ENCODE peak calls at places on chromosomes 11 and 22, in five cellular contexts. One of them, this sample, is unnamed.
A peak's percentile ranks its signal among the peaks of the same experiment; 100 is the strongest.

GRCh38 chr11:116865696-116866095 is 28.3 kb upstream of the APOA1 start:
- DNase-seq in IMR-90: peak; percentile 37
- DNase-seq in mesenchymal stem cell: peak; percentile 40
- DNase-seq in HepG2: no peak
- DNase-seq in neural progenitor cell: no peak
- DNase-seq in this sample: no peak

GRCh38 chr22:38707346-38707745 is 1.6 kb downstream of the GTPBP1 start:
- DNase-seq in IMR-90: peak; percentile 73
- DNase-seq in mesenchymal stem cell: peak; percentile 69
- DNase-seq in HepG2: peak; percentile 80
- DNase-seq in neural progenitor cell: no peak
- DNase-seq in this sample: no peak

GRCh38 chr11:100473390-100473740 is 213.7 kb upstream of the ARHGAP42 start:
- DNase-seq in IMR-90: no peak
- DNase-seq in mesenchymal stem cell: no peak
- DNase-seq in HepG2: no peak
- DNase-seq in neural progenitor cell: no peak
- DNase-seq in this sample: no peak

GRCh38 chr22:21450320-21450831 is 16.8 kb upstream of the TMEM191C start:
- DNase-seq in IMR-90: no peak
- DNase-seq in mesenchymal stem cell: no peak
- DNase-seq in HepG2: no peak
- DNase-seq in neural progenitor cell: peak; percentile 41
- DNase-seq in this sample: no peak

GRCh38 chr11:64970731-64971151 is 1.2 kb downstream of the MAJIN start:
- DNase-seq in IMR-90: no peak
- DNase-seq in mesenchymal stem cell: no peak
- DNase-seq in HepG2: no peak
- DNase-seq in neural progenitor cell: no peak
- DNase-seq in this sample: no peak

GRCh38 chr11:121914508-121914907 is 201.5 kb downstream of the BLID start:
- DNase-seq in IMR-90: no peak
- DNase-seq in mesenchymal stem cell: no peak
- DNase-seq in HepG2: no peak
- DNase-seq in neural progenitor cell: no peak
- DNase-seq in this sample: no peak

GRCh38 chr11:107928767-107929507 is 689 bp downstream of the RAB39A start:
- DNase-seq in IMR-90: no peak
- DNase-seq in mesenchymal stem cell: no peak
- DNase-seq in HepG2: no peak
- DNase-seq in neural progenitor cell: peak; percentile 71
- DNase-seq in this sample: no peak

GRCh38 chr11:71311176-71311925 is 59.0 kb upstream of the SHANK2 start:
- DNase-seq in IMR-90: no peak
- DNase-seq in mesenchymal stem cell: no peak
- DNase-seq in HepG2: no peak
- DNase-seq in neural progenitor cell: no peak
- DNase-seq in this sample: no peak

GRCh38 chr11:21511835-21512440 is 680.9 kb upstream of the ANO5 start:
- DNase-seq in IMR-90: no peak
- DNase-seq in mesenchymal stem cell: peak; percentile 5
- DNase-seq in HepG2: peak; percentile 48
- DNase-seq in neural progenitor cell: peak; percentile 87
- DNase-seq in this sample: peak; percentile 65

GRCh38 chr22:32546480-32546879 is 71.9 kb downstream of the FBXO7 start:
- DNase-seq in IMR-90: no peak
- DNase-seq in mesenchymal stem cell: no peak
- DNase-seq in HepG2: no peak
- DNase-seq in neural progenitor cell: no peak
- DNase-seq in this sample: no peak
- H3K27ac ChIP-seq in IMR-90: peak overlapping the region; percentile 2
- H3K27ac ChIP-seq in mesenchymal stem cell: no peak overlapping the region
- H3K27ac ChIP-seq in HepG2: no peak overlapping the region
- H3K27ac ChIP-seq in neural progenitor cell: no peak overlapping the region
- H3K27ac ChIP-seq in this sample: no peak overlapping the region

GRCh38 chr22:37544955-37545702 is 15.2 kb upstream of the CDC42EP1 start:
- DNase-seq in IMR-90: peak; percentile 58
- DNase-seq in mesenchymal stem cell: peak; percentile 84
- DNase-seq in HepG2: peak; percentile 81
- DNase-seq in neural progenitor cell: peak; percentile 83
- DNase-seq in this sample: peak; percentile 34
- H3K9ac ChIP-seq in IMR-90: peak overlapping the region; percentile 75
- H3K9ac ChIP-seq in mesenchymal stem cell: peak overlapping the region; percentile 78
- H3K9ac ChIP-seq in HepG2: peak overlapping the region; percentile 62
- H3K9ac ChIP-seq in neural progenitor cell: no peak overlapping the region
- H3K9ac ChIP-seq in this sample: no peak overlapping the region

GRCh38 chr11:66600219-66600923 is 7.4 kb downstream of the CCS start:
- DNase-seq in IMR-90: peak; percentile 36
- DNase-seq in mesenchymal stem cell: no peak
- DNase-seq in HepG2: no peak
- DNase-seq in neural progenitor cell: no peak
- DNase-seq in this sample: no peak
- H3K27ac ChIP-seq in IMR-90: no peak overlapping the region
- H3K27ac ChIP-seq in mesenchymal stem cell: peak overlapping the region; percentile 43
- H3K27ac ChIP-seq in HepG2: no peak overlapping the region
- H3K27ac ChIP-seq in neural progenitor cell: no peak overlapping the region
- H3K27ac ChIP-seq in this sample: no peak overlapping the region

GRCh38 chr11:16114451-16114850 is 241.9 kb downstream of the SOX6 start:
- DNase-seq in IMR-90: no peak
- DNase-seq in mesenchymal stem cell: no peak
- DNase-seq in HepG2: no peak
- DNase-seq in neural progenitor cell: no peak
- DNase-seq in this sample: no peak

GRCh38 chr11:16114978-16115871 is 241.1 kb downstream of the SOX6 start:
- DNase-seq in IMR-90: no peak
- DNase-seq in mesenchymal stem cell: no peak
- DNase-seq in HepG2: peak; percentile 80
- DNase-seq in neural progenitor cell: no peak
- DNase-seq in this sample: no peak

GRCh38 chr11:16110862-16111261 is 245.5 kb downstream of the SOX6 start:
- DNase-seq in IMR-90: peak; percentile 17
- DNase-seq in mesenchymal stem cell: no peak
- DNase-seq in HepG2: no peak
- DNase-seq in neural progenitor cell: peak; percentile 25
- DNase-seq in this sample: no peak

GRCh38 chr11:16111690-16112089 is 244.7 kb downstream of the SOX6 start:
- DNase-seq in IMR-90: no peak
- DNase-seq in mesenchymal stem cell: no peak
- DNase-seq in HepG2: no peak
- DNase-seq in neural progenitor cell: peak; percentile 30
- DNase-seq in this sample: no peak
- H3K9ac ChIP-seq in IMR-90: no peak overlapping the region
- H3K9ac ChIP-seq in mesenchymal stem cell: no peak overlapping the region
- H3K9ac ChIP-seq in HepG2: no peak overlapping the region
- H3K9ac ChIP-seq in neural progenitor cell: no peak overlapping the region
- H3K9ac ChIP-seq in this sample: no peak overlapping the region

GRCh38 chr22:30286813-30287625 is 2.3 kb downstream of the CASTOR1 start:
- DNase-seq in IMR-90: peak; percentile 46
- DNase-seq in mesenchymal stem cell: peak; percentile 55
- DNase-seq in HepG2: peak; percentile 45
- DNase-seq in neural progenitor cell: peak; percentile 74
- DNase-seq in this sample: peak; percentile 86

GRCh38 chr22:30284172-30284571 is 5.1 kb downstream of the CASTOR1 start:
- DNase-seq in IMR-90: no peak
- DNase-seq in mesenchymal stem cell: no peak
- DNase-seq in HepG2: no peak
- DNase-seq in neural progenitor cell: no peak
- DNase-seq in this sample: no peak

GRCh38 chr22:30286331-30286730 is 3.0 kb downstream of the CASTOR1 start:
- DNase-seq in IMR-90: no peak
- DNase-seq in mesenchymal stem cell: no peak
- DNase-seq in HepG2: no peak
- DNase-seq in neural progenitor cell: no peak
- DNase-seq in this sample: no peak

GRCh38 chr22:30285176-30285845 is 4.0 kb downstream of the CASTOR1 start:
- DNase-seq in IMR-90: no peak
- DNase-seq in mesenchymal stem cell: no peak
- DNase-seq in HepG2: no peak
- DNase-seq in neural progenitor cell: no peak
- DNase-seq in this sample: no peak

GRCh38 chr22:30285846-30286200 is 3.5 kb downstream of the CASTOR1 start:
- DNase-seq in IMR-90: no peak
- DNase-seq in mesenchymal stem cell: no peak
- DNase-seq in HepG2: no peak
- DNase-seq in neural progenitor cell: no peak
- DNase-seq in this sample: no peak
- H3K27ac ChIP-seq in IMR-90: no peak overlapping the region
- H3K27ac ChIP-seq in mesenchymal stem cell: no peak overlapping the region
- H3K27ac ChIP-seq in HepG2: no peak overlapping the region
- H3K27ac ChIP-seq in neural progenitor cell: no peak overlapping the region
- H3K27ac ChIP-seq in this sample: peak overlapping the region; percentile 94

DNA sequence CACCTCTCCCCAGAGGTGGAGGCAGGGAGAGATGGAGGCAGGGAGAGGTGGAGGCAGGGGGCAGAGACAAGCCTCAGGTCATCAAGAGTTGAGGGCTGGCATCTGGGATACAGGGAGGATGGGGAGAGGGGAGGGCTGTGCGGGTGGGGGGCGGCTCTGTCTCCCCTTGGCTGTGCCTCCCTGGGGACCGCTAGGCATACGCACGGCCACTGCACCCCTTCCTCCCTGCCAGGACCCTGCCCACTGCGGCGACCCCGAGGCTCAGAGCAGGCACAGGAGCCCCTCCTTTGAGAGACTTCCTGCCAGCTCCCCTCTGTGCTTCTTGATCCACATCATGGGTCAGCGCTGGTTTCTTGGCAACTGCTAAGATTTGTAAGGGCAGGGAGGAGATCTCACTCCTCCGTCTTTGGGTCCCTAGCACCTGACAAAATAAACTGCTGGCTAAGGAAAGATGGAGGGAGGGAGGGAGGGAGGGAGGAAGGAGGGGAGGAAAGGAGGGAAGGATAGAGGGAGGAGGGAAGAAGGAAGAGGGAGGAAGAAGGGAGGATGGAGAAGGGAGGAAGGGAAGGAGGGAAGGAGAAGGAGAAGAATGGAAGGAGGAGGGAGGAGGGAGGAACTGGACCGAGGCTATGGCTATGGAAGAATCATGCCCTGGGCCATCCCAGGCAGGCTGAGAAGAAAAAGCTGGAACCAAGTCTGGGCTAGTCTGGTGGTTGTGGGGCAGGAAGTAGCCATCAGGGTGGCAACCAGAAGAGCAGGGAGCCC is 18.5 kb downstream of the PRR33 start:
- DNase-seq in IMR-90: peak; percentile 24
- DNase-seq in mesenchymal stem cell: no peak
- DNase-seq in HepG2: no peak
- DNase-seq in neural progenitor cell: peak; percentile 39
- DNase-seq in this sample: no peak
- H3K9ac ChIP-seq in IMR-90: no peak overlapping the region
- H3K9ac ChIP-seq in mesenchymal stem cell: peak overlapping the region; percentile 88
- H3K9ac ChIP-seq in HepG2: no peak overlapping the region
- H3K9ac ChIP-seq in neural progenitor cell: no peak overlapping the region
- H3K9ac ChIP-seq in this sample: no peak overlapping the region

GRCh38 chr22:42461511-42461910 is 29.3 kb upstream of the NFAM1 start:
- DNase-seq in IMR-90: no peak
- DNase-seq in mesenchymal stem cell: no peak
- DNase-seq in HepG2: no peak
- DNase-seq in neural progenitor cell: peak; percentile 58
- DNase-seq in this sample: no peak
- H3K27ac ChIP-seq in IMR-90: no peak overlapping the region
- H3K27ac ChIP-seq in mesenchymal stem cell: no peak overlapping the region
- H3K27ac ChIP-seq in HepG2: no peak overlapping the region
- H3K27ac ChIP-seq in neural progenitor cell: no peak overlapping the region
- H3K27ac ChIP-seq in this sample: no peak overlapping the region

DNA sequence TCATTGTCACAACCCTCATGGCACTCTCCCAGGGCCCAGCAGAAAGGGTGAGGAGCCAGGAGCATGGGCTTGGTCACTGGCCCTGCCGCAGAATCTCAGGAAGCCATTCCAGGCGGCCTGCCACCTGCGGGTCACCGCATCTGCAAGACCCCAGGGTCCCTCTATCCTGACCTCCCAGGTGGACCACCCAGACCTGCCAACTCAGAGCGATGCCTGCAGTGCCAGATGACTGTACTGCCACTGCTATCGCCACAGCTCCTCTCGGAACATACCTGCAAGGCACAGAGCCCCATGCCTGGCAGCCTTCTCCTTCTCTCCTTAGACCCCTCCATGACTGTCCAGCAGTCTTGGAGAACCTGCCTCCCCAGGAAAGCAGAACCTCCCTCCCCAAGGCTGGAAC is 26.4 kb upstream of the ELFN2 start:
- DNase-seq in IMR-90: no peak
- DNase-seq in mesenchymal stem cell: no peak
- DNase-seq in HepG2: no peak
- DNase-seq in neural progenitor cell: no peak
- DNase-seq in this sample: no peak
- H3K9ac ChIP-seq in IMR-90: no peak overlapping the region
- H3K9ac ChIP-seq in mesenchymal stem cell: no peak overlapping the region
- H3K9ac ChIP-seq in HepG2: no peak overlapping the region
- H3K9ac ChIP-seq in neural progenitor cell: no peak overlapping the region
- H3K9ac ChIP-seq in this sample: no peak overlapping the region

GRCh38 chr22:45208696-45208992 is 32.0 kb downstream of the KIAA0930 start:
- DNase-seq in IMR-90: no peak
- DNase-seq in mesenchymal stem cell: no peak
- DNase-seq in HepG2: no peak
- DNase-seq in neural progenitor cell: no peak
- DNase-seq in this sample: no peak

GRCh38 chr22:45207981-45208664 is 32.6 kb downstream of the KIAA0930 start:
- DNase-seq in IMR-90: peak; percentile 95
- DNase-seq in mesenchymal stem cell: peak; percentile 50
- DNase-seq in HepG2: no peak
- DNase-seq in neural progenitor cell: no peak
- DNase-seq in this sample: no peak

GRCh38 chr22:45210174-45210573 is 30.5 kb downstream of the KIAA0930 start:
- DNase-seq in IMR-90: no peak
- DNase-seq in mesenchymal stem cell: no peak
- DNase-seq in HepG2: no peak
- DNase-seq in neural progenitor cell: no peak
- DNase-seq in this sample: no peak

GRCh38 chr22:45210577-45211431 is 29.9 kb downstream of the KIAA0930 start:
- DNase-seq in IMR-90: no peak
- DNase-seq in mesenchymal stem cell: no peak
- DNase-seq in HepG2: no peak
- DNase-seq in neural progenitor cell: no peak
- DNase-seq in this sample: no peak

GRCh38 chr22:45208993-45209838 is 31.5 kb downstream of the KIAA0930 start:
- DNase-seq in IMR-90: peak; percentile 91
- DNase-seq in mesenchymal stem cell: peak; percentile 92
- DNase-seq in HepG2: no peak
- DNase-seq in neural progenitor cell: peak; percentile 85
- DNase-seq in this sample: peak; percentile 42
- H3K27ac ChIP-seq in IMR-90: no peak overlapping the region
- H3K27ac ChIP-seq in mesenchymal stem cell: no peak overlapping the region
- H3K27ac ChIP-seq in HepG2: no peak overlapping the region
- H3K27ac ChIP-seq in neural progenitor cell: no peak overlapping the region
- H3K27ac ChIP-seq in this sample: no peak overlapping the region

This sample was measured in DND-41.